ENCODE peak calls at places on chromosomes 7 and 10, in six cellular contexts. L is H9, N is neuronal stem cell, V is mesendoderm, O is IMR-90, P is H1. A is an unnamed sample.

GRCh38 chr7:103640031-103640779 is 194.2 kb upstream of the SLC26A5 start:
- DNase-seq in V (no peak), L (no peak), N (no peak), O (peak; percentile 84), P (no peak), A (no peak)

GRCh38 chr10:15545266-15545665 is 174.2 kb upstream of the FAM171A1 start:
- DNase-seq in L (no peak), O (no peak), P (no peak), N (no peak), V (no peak), A (no peak)

GRCh38 chr10:88848499-88848898 is 3.1 kb downstream of the ANKRD22 start:
- DNase-seq in O (peak; percentile 87), V (no peak), N (no peak), L (no peak), P (no peak), A (peak; percentile 61)

GRCh38 chr10:22319559-22320558 is 1.0 kb upstream of the BMI1 start:
- DNase-seq in L (no peak), N (peak; percentile 55), O (no peak), V (no peak), P (no peak), A (peak; percentile 38)

GRCh38 chr10:29794776-29795635 is 160.2 kb upstream of the SVIL start:
- DNase-seq in N (no peak), P (no peak), L (no peak), O (peak; percentile 31), V (no peak), A (no peak)

GRCh38 chr10:26216577-26216948 is at the start of gene GAD2:
- DNase-seq in V (peak; percentile 27), P (no peak), O (no peak), N (peak; percentile 24), L (peak; percentile 41), A (no peak)

GRCh38 chr7:122544463-122544862 is 154.5 kb downstream of the RNF133 start:
- DNase-seq in O (no peak), P (no peak), N (no peak), V (no peak), L (no peak), A (no peak)

GRCh38 chr10:100508691-100509150 is 10.9 kb downstream of the SEC31B start:
- DNase-seq in O (peak; percentile 66), N (peak; percentile 66), L (peak; percentile 44), V (peak; percentile 80), P (no peak), A (peak; percentile 72)

GRCh38 chr7:128264477-128264876 is 23.4 kb downstream of the LEP start:
- DNase-seq in O (no peak), P (no peak), L (no peak), V (no peak), N (no peak), A (no peak)

GRCh38 chr7:40530292-40530691 is 395.5 kb downstream of the SUGCT start:
- DNase-seq in P (no peak), O (peak; percentile 83), N (no peak), V (no peak), L (no peak), A (no peak)

GRCh38 chr7:82672078-82672477 is 228.5 kb upstream of the CACNA2D1 start:
- DNase-seq in O (peak; percentile 30), L (no peak), V (no peak), P (no peak), N (no peak), A (peak; percentile 8)

GRCh38 chr7:31113660-31114059 is 61.6 kb downstream of the ADCYAP1R1 start:
- DNase-seq in O (no peak), N (no peak), V (no peak), P (no peak), L (no peak), A (no peak)

GRCh38 chr10:30781571-30782542 is 152.3 kb upstream of the LYZL2 start:
- DNase-seq in N (no peak), L (no peak), O (no peak), V (no peak), P (no peak), A (no peak)

GRCh38 chr10:29681700-29682444 is 47.1 kb upstream of the SVIL start:
- DNase-seq in P (no peak), O (no peak), N (no peak), V (no peak), L (no peak), A (no peak)

GRCh38 chr10:79112898-79113431 is 44.2 kb downstream of the ZMIZ1 start:
- DNase-seq in O (peak; percentile 92), V (no peak), N (no peak), P (no peak), L (no peak), A (peak; percentile 72)

GRCh38 chr10:12589271-12589670 is 239.9 kb downstream of the CAMK1D start:
- DNase-seq in O (no peak), L (no peak), N (no peak), V (no peak), P (no peak), A (no peak)

GRCh38 chr10:24277771-24278518 is 69.0 kb downstream of the KIAA1217 start:
- DNase-seq in P (no peak), O (no peak), N (no peak), V (no peak), L (no peak), A (peak; percentile 40)
- H3K18ac ChIP-seq in P (no peak overlapping the region), O (no peak overlapping the region), N (no peak overlapping the region), V (no peak overlapping the region), L (no peak overlapping the region), A (no peak overlapping the region)

GRCh38 chr7:78165454-78165853 is 366.9 kb downstream of the PHTF2 start:
- DNase-seq in N (no peak), P (no peak), V (peak; percentile 51), L (peak; percentile 51), O (no peak), A (no peak)
- H2BK15ac ChIP-seq in N (no peak overlapping the region), P (no peak overlapping the region), V (no peak overlapping the region), L (no peak overlapping the region), O (no peak overlapping the region), A (no peak overlapping the region)

GRCh38 chr7:24978837-24979469 is 1.0 kb downstream of the OSBPL3 start:
- DNase-seq in L (peak; percentile 66), P (no peak), N (no peak), O (no peak), V (peak; percentile 56), A (no peak)
- H3K18ac ChIP-seq in L (peak overlapping the region; percentile 21), P (no peak overlapping the region), N (peak overlapping the region; percentile 72), O (peak overlapping the region; percentile 74), V (peak overlapping the region; percentile 79), A (peak overlapping the region; percentile 77)

DNA sequence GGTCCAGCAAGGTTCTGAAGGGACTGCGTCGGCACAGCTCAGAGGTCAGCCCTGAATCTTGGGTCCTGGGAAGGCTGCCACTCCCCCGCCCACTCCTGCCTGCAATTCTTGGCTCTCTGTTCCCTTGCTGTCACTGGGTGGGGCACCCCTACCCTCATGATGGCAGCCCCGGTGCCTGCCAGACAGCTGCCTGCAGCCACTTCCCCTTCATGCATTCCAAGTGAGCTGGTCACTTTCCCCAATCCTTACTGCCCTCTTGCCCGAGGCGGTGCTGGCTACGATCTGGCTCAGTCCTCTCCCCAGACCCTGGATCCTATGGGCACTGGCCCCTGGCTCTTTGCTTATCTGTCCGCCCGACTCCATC is 14.2 kb downstream of the MYL10 start:
- DNase-seq in V (peak; percentile 81), N (no peak), O (no peak), P (no peak), L (no peak), A (no peak)
- H2BK15ac ChIP-seq in V (no peak overlapping the region), N (peak overlapping the region; percentile 81), O (no peak overlapping the region), P (peak overlapping the region; percentile 95), L (no peak overlapping the region), A (no peak overlapping the region)

GRCh38 chr10:3484306-3485187 is 300.5 kb downstream of the KLF6 start:
- DNase-seq in O (peak; percentile 73), L (no peak), N (no peak), V (peak; percentile 66), P (no peak), A (peak; percentile 90)
- H3K18ac ChIP-seq in O (peak overlapping the region; percentile 17), L (no peak overlapping the region), N (peak overlapping the region; percentile 17), V (no peak overlapping the region), P (no peak overlapping the region), A (peak overlapping the region; percentile 87)

DNA sequence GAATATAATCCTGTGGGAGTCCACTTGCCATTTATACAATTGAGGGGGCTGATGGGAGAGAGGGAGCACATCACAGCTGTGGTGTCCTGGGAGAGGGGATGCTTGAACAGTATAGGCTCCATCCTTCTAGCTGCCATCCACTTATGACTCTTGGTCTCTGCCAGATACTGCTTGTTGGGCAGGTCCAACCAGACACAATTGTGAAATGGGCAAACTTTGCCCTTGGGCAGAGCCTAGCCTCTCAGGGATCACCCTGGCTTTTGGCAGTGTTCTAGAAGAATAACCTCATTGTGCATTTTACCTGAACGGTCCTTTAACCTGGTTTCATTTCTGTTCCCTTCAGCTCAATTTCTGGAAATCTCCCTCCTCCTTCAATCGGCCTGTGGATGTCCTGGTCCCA is 6.0 kb downstream of the CPA4 start:
- DNase-seq in P (no peak), N (no peak), V (no peak), O (no peak), L (no peak), A (no peak)
- H2BK15ac ChIP-seq in P (no peak overlapping the region), N (no peak overlapping the region), V (no peak overlapping the region), O (no peak overlapping the region), L (no peak overlapping the region), A (no peak overlapping the region)

GRCh38 chr10:76035010-76035727 is 603.7 kb downstream of the LRMDA start:
- DNase-seq in V (no peak), O (no peak), L (no peak), N (no peak), P (no peak), A (no peak)
- H3K18ac ChIP-seq in V (peak overlapping the region; percentile 53), O (no peak overlapping the region), L (no peak overlapping the region), N (no peak overlapping the region), P (no peak overlapping the region), A (peak overlapping the region; percentile 17)

GRCh38 chr10:6782378-6782777 is 202.3 kb upstream of the PRKCQ start:
- DNase-seq in P (no peak), O (no peak), L (no peak), V (no peak), N (no peak), A (no peak)

GRCh38 chr10:6788191-6788590 is 208.1 kb upstream of the PRKCQ start:
- DNase-seq in V (no peak), O (no peak), L (no peak), P (no peak), N (no peak), A (no peak)

GRCh38 chr10:6787684-6788083 is 207.6 kb upstream of the PRKCQ start:
- DNase-seq in P (no peak), N (no peak), L (no peak), O (no peak), V (no peak), A (no peak)

GRCh38 chr10:6781133-6781770 is 201.2 kb upstream of the PRKCQ start:
- DNase-seq in L (no peak), P (no peak), N (no peak), V (no peak), O (no peak), A (no peak)

DNA sequence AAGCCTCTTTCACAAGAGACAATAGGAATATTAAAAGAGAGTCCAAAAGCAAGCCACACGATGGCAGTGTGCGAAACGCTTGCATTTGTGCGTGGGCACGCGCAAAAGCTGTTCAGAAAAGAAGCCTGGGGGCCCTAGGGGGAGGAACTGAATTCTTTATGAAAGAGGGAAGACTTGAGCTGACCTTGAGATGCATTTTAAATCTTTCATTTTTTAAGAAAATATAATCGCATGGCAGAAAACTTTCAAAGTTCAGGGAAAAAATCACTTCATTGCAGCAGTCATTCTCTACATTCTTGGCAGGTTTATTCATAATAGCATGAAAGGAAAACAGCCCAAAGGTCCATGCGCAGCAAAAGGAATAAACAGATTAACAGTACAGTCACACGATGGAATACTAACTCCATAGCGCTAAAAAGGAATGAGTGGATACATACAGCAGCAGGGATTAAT is 206.5 kb upstream of the PRKCQ start:
- DNase-seq in P (no peak), N (no peak), O (peak; percentile 79), L (no peak), V (no peak), A (peak; percentile 39)
- H2BK15ac ChIP-seq in P (no peak overlapping the region), N (no peak overlapping the region), O (peak overlapping the region; percentile 69), L (no peak overlapping the region), V (no peak overlapping the region), A (no peak overlapping the region)

GRCh38 chr10:97618733-97619132 is 14.6 kb downstream of the MORN4 start:
- DNase-seq in O (no peak), L (no peak), V (no peak), N (no peak), P (no peak), A (no peak)
- H3K18ac ChIP-seq in O (no peak overlapping the region), L (no peak overlapping the region), V (no peak overlapping the region), N (no peak overlapping the region), P (no peak overlapping the region), A (no peak overlapping the region)

A was measured in mesenchymal stem cell.